ENCODE peak calls at places on chromosomes 6 and 20, in seven cellular contexts. C, Y, N, T, I, G and M are unnamed samples. For H3K27me3, the result is how much of the 10 kb centered on the place peaks cover.

GRCh38 chr6:35025241-35026188 is 115.6 kb downstream of the TCP11 start:
- DNase-seq in C (no peak), Y (no peak), N (no peak), T (no peak), I (no peak), G (no peak), M (no peak)

GRCh38 chr20:49236301-49236700 is 17.1 kb downstream of the DDX27 start:
- DNase-seq in C (no peak), Y (no peak), N (no peak), T (no peak), I (no peak), G (no peak), M (no peak)

GRCh38 chr6:139547082-139547776 is 172.8 kb upstream of the CITED2 start:
- DNase-seq in C (no peak), Y (no peak), N (no peak), T (no peak), I (no peak), G (no peak), M (no peak)

GRCh38 chr6:41577865-41578713 is 31.9 kb downstream of the FOXP4 start:
- DNase-seq in C (no peak), Y (peak), N (peak), T (no peak), I (peak), G (peak), M (no peak)

GRCh38 chr20:63522091-63522868 is 1.7 kb downstream of the PPDPF start:
- DNase-seq in C (no peak), Y (no peak), N (peak), T (peak), I (no peak), G (no peak), M (no peak)

GRCh38 chr20:60256811-60257210 is 298.6 kb downstream of the CDH26 start:
- DNase-seq in C (no peak), Y (no peak), N (no peak), T (no peak), I (no peak), G (no peak), M (no peak)

GRCh38 chr6:149840345-149841075 is 23.6 kb downstream of the LRP11 start:
- DNase-seq in C (peak), Y (peak), N (peak), T (peak), I (peak), G (peak), M (no peak)

GRCh38 chr6:73523434-73524123 is 2.7 kb upstream of the EEF1A1 start:
- DNase-seq in C (no peak), Y (peak), N (no peak), T (peak), I (peak), G (peak), M (no peak)

GRCh38 chr6:33249732-33250625 is 21.7 kb downstream of the VPS52 start:
- DNase-seq in C (no peak), Y (no peak), N (peak), T (no peak), I (no peak), G (no peak), M (no peak)

GRCh38 chr6:90146914-90147668 is 149.6 kb downstream of the BACH2 start:
- DNase-seq in C (no peak), Y (no peak), N (peak), T (no peak), I (no peak), G (no peak), M (no peak)

GRCh38 chr20:24834310-24834709 is 114.8 kb upstream of the CST7 start:
- DNase-seq in C (no peak), Y (no peak), N (no peak), T (no peak), I (no peak), G (no peak), M (no peak)

GRCh38 chr20:31718952-31719643 is 3.6 kb downstream of the BCL2L1 start:
- DNase-seq in C (no peak), Y (no peak), N (no peak), T (no peak), I (no peak), G (no peak), M (no peak)

GRCh38 chr6:12769556-12770255 is 53.1 kb downstream of the PHACTR1 start:
- DNase-seq in C (no peak), Y (no peak), N (no peak), T (no peak), I (no peak), G (no peak), M (no peak)

GRCh38 chr6:87078983-87079616 is 15.8 kb downstream of the CGA start:
- DNase-seq in C (peak), Y (peak), N (peak), T (peak), I (peak), G (peak), M (no peak)

GRCh38 chr20:63175031-63175895 is 40.7 kb downstream of the YTHDF1 start:
- DNase-seq in C (no peak), Y (no peak), N (no peak), T (no peak), I (peak), G (no peak), M (no peak)

GRCh38 chr6:150314230-150315188 is 54.3 kb upstream of the IYD start:
- DNase-seq in C (no peak), Y (no peak), N (no peak), T (no peak), I (no peak), G (no peak), M (no peak)

GRCh38 chr6:56293756-56294155 is 46.4 kb upstream of the COL21A1 start:
- DNase-seq in C (no peak), Y (no peak), N (no peak), T (no peak), I (no peak), G (no peak), M (no peak)

DNA sequence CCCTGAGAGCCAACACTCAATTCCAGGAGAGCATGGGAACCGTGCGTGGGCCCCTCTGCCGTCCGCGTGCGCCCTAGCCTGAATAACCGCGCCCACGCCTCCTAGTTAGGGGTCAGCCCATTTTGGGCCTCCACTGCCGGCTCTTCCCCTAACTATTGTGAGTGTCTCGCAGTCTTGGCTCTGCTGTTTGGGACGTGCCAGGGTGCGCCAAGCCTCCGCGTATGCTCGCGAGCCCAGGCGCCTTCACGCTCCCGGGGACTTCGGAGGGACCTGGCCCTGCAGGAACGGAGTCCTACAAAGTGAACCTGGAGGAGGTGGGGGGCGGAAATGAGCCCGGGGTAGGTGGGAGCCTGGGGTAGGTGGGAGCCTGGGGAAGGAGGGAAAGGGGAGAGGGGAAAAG is 813 bp upstream of the GCM2 start:
- DNase-seq in C (no peak), Y (no peak), N (no peak), T (peak), I (no peak), G (no peak), M (no peak)
- H3K27me3 ChIP-seq in C (under half), Y (under half), N (under half), T (under half), I (under half), G (under half), M (under half)

DNA sequence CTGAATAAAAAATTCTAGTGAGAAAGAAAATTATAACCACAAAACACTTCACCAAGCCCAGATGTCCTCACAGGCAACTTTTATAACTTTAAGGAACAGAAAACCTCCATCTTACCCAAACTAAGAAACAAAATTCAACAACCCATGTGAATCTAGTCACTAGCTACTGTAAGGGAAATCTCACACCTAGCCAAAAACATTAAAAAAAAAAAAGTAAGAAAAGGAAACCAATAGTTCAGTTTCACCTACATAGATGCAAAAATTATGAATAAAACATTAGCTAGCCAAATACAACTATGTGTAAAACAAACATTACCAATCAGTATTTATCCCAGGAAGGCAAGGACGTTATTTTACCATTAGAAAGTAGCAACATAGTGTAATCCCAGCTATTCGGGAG is 35.5 kb upstream of the SLC23A2 start:
- DNase-seq in C (no peak), Y (no peak), N (no peak), T (no peak), I (no peak), G (no peak), M (no peak)
- H3K4me3 ChIP-seq in C (no peak), Y (no peak), N (no peak), T (no peak), I (no peak), G (no peak), M (no peak)

GRCh38 chr6:138515657-138516056 is 16.4 kb upstream of the NHSL1 start:
- DNase-seq in C (no peak), Y (no peak), N (no peak), T (no peak), I (no peak), G (peak), M (no peak)

GRCh38 chr6:138518054-138518453 is 18.8 kb upstream of the NHSL1 start:
- DNase-seq in C (no peak), Y (no peak), N (no peak), T (no peak), I (no peak), G (no peak), M (no peak)

GRCh38 chr6:138517635-138518034 is 18.3 kb upstream of the NHSL1 start:
- DNase-seq in C (no peak), Y (peak), N (peak), T (peak), I (peak), G (peak), M (no peak)

GRCh38 chr6:138512615-138513014 is 13.3 kb upstream of the NHSL1 start:
- DNase-seq in C (no peak), Y (no peak), N (no peak), T (no peak), I (no peak), G (no peak), M (no peak)

DNA sequence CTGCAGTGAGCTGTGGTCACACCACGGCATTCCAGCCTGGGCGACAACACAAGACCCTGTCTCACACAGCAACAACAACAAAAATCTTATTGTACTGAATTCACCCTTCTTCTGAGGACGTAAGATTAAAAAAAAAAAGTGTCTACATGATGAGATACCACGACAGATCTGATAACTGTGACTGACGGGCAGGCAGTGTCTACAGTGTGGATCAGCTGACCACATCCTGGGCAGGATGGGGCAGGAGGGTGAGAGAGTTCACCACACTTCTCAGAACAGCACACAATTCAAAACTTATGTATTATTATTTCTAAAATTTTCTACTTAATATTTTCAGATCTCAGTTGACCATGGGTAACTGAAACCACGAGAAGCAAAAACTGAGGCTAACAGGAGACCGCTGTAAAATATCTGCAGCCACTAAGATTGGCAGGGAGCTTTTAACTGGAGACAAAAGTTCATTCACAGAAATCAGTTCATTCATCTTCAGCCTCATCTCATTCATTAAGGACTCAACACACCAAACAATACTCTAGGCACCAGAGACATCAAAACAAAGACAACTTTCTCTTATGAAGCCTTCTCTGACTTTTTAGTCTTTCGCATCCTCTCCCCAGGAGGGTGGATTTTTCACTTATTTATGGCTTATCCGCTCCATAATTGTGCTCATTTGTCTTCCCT is 15.7 kb upstream of the NHSL1 start:
- DNase-seq in C (no peak), Y (no peak), N (no peak), T (no peak), I (no peak), G (no peak), M (no peak)
- TF ChIP-seq SIN3A in C (no peak), Y (no peak), N (no peak), T (no peak), I (no peak), G (no peak), M (no peak)

GRCh38 chr20:50401047-50401586 is 109.1 kb upstream of the PTPN1 start:
- DNase-seq in C (no peak), Y (no peak), N (no peak), T (no peak), I (no peak), G (no peak), M (no peak)
- H3K27me3 ChIP-seq in C (under half), Y (under half), N (under half), T (under half), I (under half), G (under half), M (under half)